ENCODE peak calls at places on chromosomes 7 and 10, in four cellular contexts. T is A549, B is GM12878, F is NB4. C is an unnamed sample.

GRCh38 chr10:17240617-17241016 is 12.6 kb downstream of the VIM start:
- DNase-seq in T (no peak), B (no peak), F (no peak), C (no peak)

GRCh38 chr7:47568569-47568968 is 13.3 kb downstream of the TNS3 start:
- DNase-seq in F (no peak), B (no peak), T (no peak), C (no peak)

GRCh38 chr7:43905954-43906326 is 456 bp downstream of the URGCP start:
- DNase-seq in F (peak), T (peak), B (no peak), C (peak)

GRCh38 chr10:26738354-26738753 is 40.9 kb downstream of the PDSS1 start:
- DNase-seq in F (no peak), B (no peak), T (no peak), C (no peak)

GRCh38 chr10:58291538-58292174 is 22.7 kb downstream of the CISD1 start:
- DNase-seq in F (peak), T (peak), B (no peak), C (peak)

GRCh38 chr10:43094091-43094484 is 17.2 kb downstream of the RET start:
- DNase-seq in F (no peak), T (no peak), B (no peak), C (no peak)

GRCh38 chr10:73819513-73820093 is 8.2 kb upstream of the NDST2 start:
- DNase-seq in B (no peak), F (no peak), T (no peak), C (peak)

GRCh38 chr10:33772370-33773331 is 438.2 kb upstream of the NRP1 start:
- DNase-seq in B (no peak), F (peak), T (no peak), C (peak)

GRCh38 chr10:12795318-12795717 is 206.2 kb downstream of the CCDC3 start:
- DNase-seq in B (no peak), F (no peak), T (no peak), C (no peak)

GRCh38 chr7:30789334-30789711 is 18.1 kb downstream of the MINDY4 start:
- DNase-seq in F (peak), T (no peak), B (no peak), C (peak)

GRCh38 chr10:94105226-94105625 is 111.5 kb downstream of the PLCE1 start:
- DNase-seq in T (no peak), F (no peak), B (no peak), C (no peak)

GRCh38 chr10:132606536-132607316 is 69.1 kb downstream of the INPP5A start:
- DNase-seq in F (no peak), T (no peak), B (no peak), C (no peak)

GRCh38 chr10:31749981-31750850 is 178.4 kb downstream of the ARHGAP12 start:
- DNase-seq in F (no peak), B (no peak), T (no peak), C (peak)

GRCh38 chr7:5528071-5528814 is 104.6 kb upstream of the TNRC18 start:
- DNase-seq in T (peak), F (no peak), B (no peak), C (peak)

GRCh38 chr7:69640925-69641594 is 42.8 kb downstream of the AUTS2 start:
- DNase-seq in F (no peak), T (no peak), B (no peak), C (no peak)

GRCh38 chr7:36408589-36408988 is 18.9 kb downstream of the ANLN start:
- DNase-seq in F (no peak), B (no peak), T (no peak), C (peak)

GRCh38 chr7:84291756-84292155 is 97.2 kb upstream of the SEMA3A start:
- DNase-seq in T (no peak), F (no peak), B (no peak), C (no peak)

GRCh38 chr7:154869436-154869835 is 133.5 kb downstream of the PAXIP1 start:
- DNase-seq in T (no peak), F (no peak), B (no peak), C (no peak)
- TF ChIP-seq MYC in T (no peak), F (no peak), B (no peak), C (no peak)

GRCh38 chr10:92891885-92892705 is 43.8 kb downstream of the EXOC6 start:
- DNase-seq in T (peak), B (no peak), F (no peak), C (peak)
- TF ChIP-seq MYC in T (no peak), B (no peak), F (no peak), C (no peak)

GRCh38 chr7:140696024-140696678 is 357 bp upstream of the NDUFB2 start:
- DNase-seq in F (peak), B (no peak), T (no peak), C (no peak)
- TF ChIP-seq MYC in F (no peak), B (no peak), T (no peak), C (no peak)

GRCh38 chr7:106901870-106902441 is 36.9 kb downstream of the PIK3CG start:
- DNase-seq in B (no peak), F (peak), T (no peak), C (no peak)
- TF ChIP-seq MYC in B (no peak), F (no peak), T (no peak), C (no peak)

DNA sequence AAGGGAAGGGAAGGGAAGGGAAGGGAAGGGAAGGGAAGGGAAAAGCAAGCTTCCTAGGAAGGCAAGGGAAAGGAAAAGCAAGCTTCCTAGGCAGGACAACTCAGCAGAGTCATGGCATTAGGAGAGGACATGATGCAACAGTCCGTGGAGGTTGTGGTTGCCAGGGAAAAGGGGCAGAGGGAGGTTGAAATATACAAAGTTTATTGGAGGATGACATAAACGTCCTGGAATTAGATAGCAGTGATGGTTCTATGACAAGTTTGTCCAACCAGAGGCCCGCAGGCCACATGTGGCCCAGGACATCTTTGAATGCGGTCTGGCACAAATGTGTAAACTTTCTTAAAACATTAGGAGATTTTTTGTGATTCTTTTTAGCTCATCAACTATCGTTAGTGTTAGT is 59.8 kb upstream of the OPN4 start:
- DNase-seq in B (no peak), T (peak), F (peak), C (no peak)
- TF ChIP-seq MYC in B (no peak), T (no peak), F (no peak), C (no peak)

GRCh38 chr7:23343102-23343501 is 44.0 kb downstream of the MALSU1 start:
- DNase-seq in B (no peak), F (no peak), T (no peak), C (no peak)

GRCh38 chr7:23343806-23344500 is 44.8 kb downstream of the MALSU1 start:
- DNase-seq in B (no peak), T (no peak), F (no peak), C (peak)

GRCh38 chr7:23347007-23347681 is 48.0 kb downstream of the MALSU1 start:
- DNase-seq in T (no peak), F (no peak), B (no peak), C (peak)

GRCh38 chr7:23347682-23348180 is 48.6 kb downstream of the MALSU1 start:
- DNase-seq in B (no peak), F (peak), T (peak), C (peak)

GRCh38 chr7:23346316-23346715 is 47.2 kb downstream of the MALSU1 start:
- DNase-seq in F (no peak), T (no peak), B (no peak), C (peak)
- TF ChIP-seq MYC in F (no peak), T (no peak), B (no peak), C (no peak)

DNA sequence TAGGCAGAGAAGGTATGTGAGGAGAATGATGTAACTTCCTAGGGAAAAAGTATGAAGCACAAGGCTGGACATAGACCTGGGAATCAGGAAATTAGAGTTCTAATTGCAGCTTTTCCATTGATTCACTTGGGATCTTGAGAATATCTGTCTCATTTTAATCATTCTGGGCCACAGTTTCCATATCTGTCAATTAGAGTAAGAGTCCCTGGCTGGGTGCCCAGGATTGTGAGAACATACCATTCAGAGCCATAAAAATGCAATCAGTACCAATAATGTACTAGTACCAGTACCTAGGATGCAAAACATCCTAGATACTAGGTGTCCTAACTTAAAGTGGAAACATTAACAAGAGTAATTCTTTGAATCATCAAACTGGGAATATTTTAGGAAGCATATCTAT is 29.6 kb downstream of the CAV1 start:
- DNase-seq in B (no peak), T (no peak), F (no peak), C (peak)
- TF ChIP-seq MYC in B (no peak), T (no peak), F (no peak), C (no peak)

GRCh38 chr10:5607594-5607993 is 58.8 kb downstream of the ASB13 start:
- DNase-seq in B (no peak), F (no peak), T (no peak), C (no peak)

GRCh38 chr10:5604236-5604925 is 62.0 kb downstream of the ASB13 start:
- DNase-seq in T (no peak), B (no peak), F (no peak), C (no peak)

GRCh38 chr10:5604946-5605345 is 61.4 kb downstream of the ASB13 start:
- DNase-seq in F (no peak), B (no peak), T (no peak), C (no peak)

GRCh38 chr10:5606864-5607263 is 59.5 kb downstream of the ASB13 start:
- DNase-seq in B (no peak), T (no peak), F (no peak), C (no peak)

DNA sequence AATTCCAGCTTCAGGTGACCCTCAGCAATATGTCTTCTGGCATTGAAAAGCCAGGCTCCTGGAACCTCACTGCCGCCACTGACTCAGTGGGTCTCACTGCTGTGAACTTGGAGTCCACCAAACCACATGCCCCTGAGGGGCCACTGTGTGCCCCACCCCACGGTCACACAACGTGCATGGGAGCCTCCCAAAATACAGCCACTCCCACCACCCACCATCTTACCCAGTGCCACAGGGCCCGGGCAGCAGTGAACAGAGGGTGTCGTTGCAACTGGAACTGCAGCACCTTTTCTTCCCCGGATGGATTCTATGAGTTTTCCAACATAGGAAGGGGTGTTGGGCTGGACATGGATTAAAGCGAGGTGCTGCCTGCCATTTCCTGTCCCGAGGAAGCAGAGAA is 60.1 kb downstream of the ASB13 start:
- DNase-seq in B (no peak), F (no peak), T (no peak), C (no peak)
- TF ChIP-seq MYC in B (no peak), F (no peak), T (no peak), C (no peak)

C was measured in endothelial cell of umbilical vein.